ENCODE peak calls at places on chromosomes 16 and 17, in six cellular contexts. One of them, this sample, is unnamed.

GRCh38 chr17:10583834-10584233 is 34.4 kb upstream of the MYH2 start:
- DNase-seq in skeletal muscle cell: no peak
- DNase-seq in heart right ventricle: no peak
- DNase-seq in upper lobe of right lung: no peak
- DNase-seq in left ventricle myocardium inferior: no peak
- DNase-seq in CD8-positive, alpha-beta memory T cell: no peak
- DNase-seq in this sample: no peak

GRCh38 chr16:52456368-52456767 is 90.6 kb downstream of the TOX3 start:
- DNase-seq in skeletal muscle cell: no peak
- DNase-seq in heart right ventricle: no peak
- DNase-seq in upper lobe of right lung: no peak
- DNase-seq in left ventricle myocardium inferior: no peak
- DNase-seq in CD8-positive, alpha-beta memory T cell: no peak
- DNase-seq in this sample: no peak

GRCh38 chr17:15213381-15214087 is 51.6 kb downstream of the PMP22 start:
- DNase-seq in skeletal muscle cell: no peak
- DNase-seq in heart right ventricle: no peak
- DNase-seq in upper lobe of right lung: no peak
- DNase-seq in left ventricle myocardium inferior: no peak
- DNase-seq in CD8-positive, alpha-beta memory T cell: no peak
- DNase-seq in this sample: peak; percentile 30

GRCh38 chr16:66878067-66878466 is 2.2 kb upstream of the PDP2 start:
- DNase-seq in skeletal muscle cell: no peak
- DNase-seq in heart right ventricle: no peak
- DNase-seq in upper lobe of right lung: no peak
- DNase-seq in left ventricle myocardium inferior: no peak
- DNase-seq in CD8-positive, alpha-beta memory T cell: no peak
- DNase-seq in this sample: no peak

GRCh38 chr16:3158498-3159314 is 23.9 kb downstream of the ZNF213 start:
- DNase-seq in skeletal muscle cell: no peak
- DNase-seq in heart right ventricle: peak; percentile 88
- DNase-seq in upper lobe of right lung: peak; percentile 95
- DNase-seq in left ventricle myocardium inferior: peak; percentile 83
- DNase-seq in CD8-positive, alpha-beta memory T cell: peak; percentile 93
- DNase-seq in this sample: peak; percentile 79

GRCh38 chr17:13256545-13256944 is 238.7 kb upstream of the ELAC2 start:
- DNase-seq in skeletal muscle cell: no peak
- DNase-seq in heart right ventricle: no peak
- DNase-seq in upper lobe of right lung: no peak
- DNase-seq in left ventricle myocardium inferior: no peak
- DNase-seq in CD8-positive, alpha-beta memory T cell: no peak
- DNase-seq in this sample: no peak

GRCh38 chr16:3774819-3775218 is 57.5 kb upstream of the TRAP1 start:
- DNase-seq in skeletal muscle cell: no peak
- DNase-seq in heart right ventricle: no peak
- DNase-seq in upper lobe of right lung: no peak
- DNase-seq in left ventricle myocardium inferior: no peak
- DNase-seq in CD8-positive, alpha-beta memory T cell: no peak
- DNase-seq in this sample: no peak

GRCh38 chr17:51702963-51703362 is 442.6 kb downstream of the UTP18 start:
- DNase-seq in skeletal muscle cell: no peak
- DNase-seq in heart right ventricle: no peak
- DNase-seq in upper lobe of right lung: no peak
- DNase-seq in left ventricle myocardium inferior: no peak
- DNase-seq in CD8-positive, alpha-beta memory T cell: no peak
- DNase-seq in this sample: no peak

GRCh38 chr17:50495918-50496317 is 12.3 kb upstream of the MYCBPAP start:
- DNase-seq in skeletal muscle cell: no peak
- DNase-seq in heart right ventricle: no peak
- DNase-seq in upper lobe of right lung: no peak
- DNase-seq in left ventricle myocardium inferior: no peak
- DNase-seq in CD8-positive, alpha-beta memory T cell: no peak
- DNase-seq in this sample: peak; percentile 33

GRCh38 chr16:2835638-2836493 is 5.8 kb downstream of the ZG16B start:
- DNase-seq in skeletal muscle cell: peak; percentile 65
- DNase-seq in heart right ventricle: peak; percentile 19
- DNase-seq in upper lobe of right lung: peak; percentile 78
- DNase-seq in left ventricle myocardium inferior: no peak
- DNase-seq in CD8-positive, alpha-beta memory T cell: no peak
- DNase-seq in this sample: peak; percentile 96

GRCh38 chr17:64442550-64442971 is 6.4 kb upstream of the MILR1 start:
- DNase-seq in skeletal muscle cell: no peak
- DNase-seq in heart right ventricle: no peak
- DNase-seq in upper lobe of right lung: no peak
- DNase-seq in left ventricle myocardium inferior: no peak
- DNase-seq in CD8-positive, alpha-beta memory T cell: no peak
- DNase-seq in this sample: no peak

GRCh38 chr16:47079883-47080282 is 63.9 kb downstream of the NETO2 start:
- DNase-seq in skeletal muscle cell: no peak
- DNase-seq in heart right ventricle: no peak
- DNase-seq in upper lobe of right lung: no peak
- DNase-seq in left ventricle myocardium inferior: no peak
- DNase-seq in CD8-positive, alpha-beta memory T cell: no peak
- DNase-seq in this sample: no peak

GRCh38 chr16:54554581-54554980 is 268.0 kb upstream of the IRX3 start:
- DNase-seq in skeletal muscle cell: no peak
- DNase-seq in heart right ventricle: no peak
- DNase-seq in upper lobe of right lung: no peak
- DNase-seq in left ventricle myocardium inferior: no peak
- DNase-seq in CD8-positive, alpha-beta memory T cell: no peak
- DNase-seq in this sample: no peak

GRCh38 chr16:28298511-28298878 is 6.2 kb downstream of the SBK1 start:
- DNase-seq in skeletal muscle cell: no peak
- DNase-seq in heart right ventricle: no peak
- DNase-seq in upper lobe of right lung: no peak
- DNase-seq in left ventricle myocardium inferior: no peak
- DNase-seq in CD8-positive, alpha-beta memory T cell: no peak
- DNase-seq in this sample: no peak

GRCh38 chr17:60743812-60744211 is 66.2 kb downstream of the BCAS3 start:
- DNase-seq in skeletal muscle cell: no peak
- DNase-seq in heart right ventricle: no peak
- DNase-seq in upper lobe of right lung: no peak
- DNase-seq in left ventricle myocardium inferior: no peak
- DNase-seq in CD8-positive, alpha-beta memory T cell: no peak
- DNase-seq in this sample: peak; percentile 8

GRCh38 chr16:26335236-26335809 is 643.6 kb downstream of the HS3ST4 start:
- DNase-seq in skeletal muscle cell: no peak
- DNase-seq in heart right ventricle: no peak
- DNase-seq in upper lobe of right lung: no peak
- DNase-seq in left ventricle myocardium inferior: no peak
- DNase-seq in CD8-positive, alpha-beta memory T cell: no peak
- DNase-seq in this sample: no peak
- H3K4me3 ChIP-seq in skeletal muscle cell: no peak overlapping the region
- H3K4me3 ChIP-seq in heart right ventricle: no peak overlapping the region
- H3K4me3 ChIP-seq in upper lobe of right lung: no peak overlapping the region
- H3K4me3 ChIP-seq in left ventricle myocardium inferior: no peak overlapping the region
- H3K4me3 ChIP-seq in CD8-positive, alpha-beta memory T cell: no peak overlapping the region
- H3K4me3 ChIP-seq in this sample: no peak overlapping the region

DNA sequence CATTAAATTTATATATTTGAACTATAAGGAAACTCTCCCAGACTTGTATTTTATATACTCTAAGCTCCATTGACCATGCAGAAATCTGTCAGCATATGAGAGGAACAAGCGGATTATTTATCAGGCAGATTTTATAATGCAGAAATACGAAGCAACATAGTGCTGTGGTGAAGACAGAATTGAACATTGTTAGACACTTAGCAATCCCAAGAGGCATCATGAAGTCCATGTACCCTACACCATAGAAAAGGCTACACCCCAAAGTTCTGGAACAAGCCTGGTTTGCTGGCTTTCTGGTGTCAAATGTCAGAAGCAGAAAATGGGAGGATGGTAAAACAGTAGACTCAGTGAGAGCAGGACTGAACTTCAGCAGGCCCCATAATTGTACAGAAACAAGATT is 241.1 kb downstream of the PRKCA start:
- DNase-seq in skeletal muscle cell: no peak
- DNase-seq in heart right ventricle: no peak
- DNase-seq in upper lobe of right lung: no peak
- DNase-seq in left ventricle myocardium inferior: no peak
- DNase-seq in CD8-positive, alpha-beta memory T cell: no peak
- DNase-seq in this sample: no peak
- H3K4me3 ChIP-seq in skeletal muscle cell: no peak overlapping the region
- H3K4me3 ChIP-seq in heart right ventricle: no peak overlapping the region
- H3K4me3 ChIP-seq in upper lobe of right lung: no peak overlapping the region
- H3K4me3 ChIP-seq in left ventricle myocardium inferior: no peak overlapping the region
- H3K4me3 ChIP-seq in CD8-positive, alpha-beta memory T cell: no peak overlapping the region
- H3K4me3 ChIP-seq in this sample: no peak overlapping the region

DNA sequence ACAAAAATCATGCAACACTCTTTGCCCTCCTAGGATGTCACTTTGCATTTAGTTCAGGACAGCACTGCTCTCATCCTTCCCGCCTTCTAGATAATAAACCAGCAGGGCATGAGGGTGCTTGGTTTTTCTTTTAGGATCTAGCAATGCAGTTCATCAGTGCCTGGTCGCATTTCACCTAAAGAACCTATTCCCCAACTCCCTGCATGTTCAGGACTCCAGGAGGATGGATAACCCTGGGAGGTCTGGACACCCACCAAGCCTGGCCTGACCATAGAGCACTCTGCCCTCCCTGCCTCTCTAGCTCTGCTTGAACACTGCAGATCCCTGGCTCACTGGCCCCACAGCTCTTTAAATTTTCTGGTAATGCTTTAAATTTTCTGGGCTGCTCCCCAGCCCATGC is 2.6 kb downstream of the SLFN12 start:
- DNase-seq in skeletal muscle cell: no peak
- DNase-seq in heart right ventricle: no peak
- DNase-seq in upper lobe of right lung: no peak
- DNase-seq in left ventricle myocardium inferior: no peak
- DNase-seq in CD8-positive, alpha-beta memory T cell: no peak
- DNase-seq in this sample: no peak
- H3K4me3 ChIP-seq in skeletal muscle cell: no peak overlapping the region
- H3K4me3 ChIP-seq in heart right ventricle: no peak overlapping the region
- H3K4me3 ChIP-seq in upper lobe of right lung: no peak overlapping the region
- H3K4me3 ChIP-seq in left ventricle myocardium inferior: no peak overlapping the region
- H3K4me3 ChIP-seq in CD8-positive, alpha-beta memory T cell: no peak overlapping the region
- H3K4me3 ChIP-seq in this sample: no peak overlapping the region

GRCh38 chr17:337022-337420 is 15.6 kb downstream of the RPH3AL start:
- DNase-seq in skeletal muscle cell: no peak
- DNase-seq in heart right ventricle: no peak
- DNase-seq in upper lobe of right lung: no peak
- DNase-seq in left ventricle myocardium inferior: no peak
- DNase-seq in CD8-positive, alpha-beta memory T cell: no peak
- DNase-seq in this sample: no peak
- H3K4me3 ChIP-seq in skeletal muscle cell: no peak overlapping the region
- H3K4me3 ChIP-seq in heart right ventricle: no peak overlapping the region
- H3K4me3 ChIP-seq in upper lobe of right lung: no peak overlapping the region
- H3K4me3 ChIP-seq in left ventricle myocardium inferior: no peak overlapping the region
- H3K4me3 ChIP-seq in CD8-positive, alpha-beta memory T cell: no peak overlapping the region
- H3K4me3 ChIP-seq in this sample: no peak overlapping the region

DNA sequence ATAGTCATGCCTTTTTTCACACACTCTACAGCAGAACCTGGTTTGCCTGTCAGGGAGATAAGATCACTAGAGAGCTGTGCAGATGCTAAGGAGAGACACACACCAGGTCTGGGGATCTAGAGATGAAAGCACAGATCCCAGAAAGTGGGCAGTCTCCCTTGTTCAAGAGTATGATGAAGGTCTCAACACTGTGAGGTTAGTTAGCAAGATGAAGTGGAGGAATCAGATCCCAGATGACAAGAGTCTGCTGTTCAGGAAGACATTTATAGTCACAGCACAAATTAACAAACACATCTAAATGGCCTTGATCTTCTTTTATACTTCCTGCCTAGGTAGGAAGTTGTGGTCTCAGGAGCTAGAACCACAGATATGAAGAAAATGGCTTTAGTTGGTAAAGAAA is 23.4 kb upstream of the SKAP1 start:
- DNase-seq in skeletal muscle cell: no peak
- DNase-seq in heart right ventricle: no peak
- DNase-seq in upper lobe of right lung: no peak
- DNase-seq in left ventricle myocardium inferior: no peak
- DNase-seq in CD8-positive, alpha-beta memory T cell: no peak
- DNase-seq in this sample: no peak
- H3K4me3 ChIP-seq in skeletal muscle cell: no peak overlapping the region
- H3K4me3 ChIP-seq in heart right ventricle: no peak overlapping the region
- H3K4me3 ChIP-seq in upper lobe of right lung: no peak overlapping the region
- H3K4me3 ChIP-seq in left ventricle myocardium inferior: no peak overlapping the region
- H3K4me3 ChIP-seq in CD8-positive, alpha-beta memory T cell: peak overlapping the region; percentile 23
- H3K4me3 ChIP-seq in this sample: no peak overlapping the region

GRCh38 chr16:70682239-70683145 is 3.4 kb downstream of the MTSS2 start:
- DNase-seq in skeletal muscle cell: no peak
- DNase-seq in heart right ventricle: no peak
- DNase-seq in upper lobe of right lung: no peak
- DNase-seq in left ventricle myocardium inferior: peak; percentile 14
- DNase-seq in CD8-positive, alpha-beta memory T cell: no peak
- DNase-seq in this sample: no peak
- H3K4me3 ChIP-seq in skeletal muscle cell: peak overlapping the region; percentile 83
- H3K4me3 ChIP-seq in heart right ventricle: peak overlapping the region; percentile 17
- H3K4me3 ChIP-seq in upper lobe of right lung: peak overlapping the region; percentile 73
- H3K4me3 ChIP-seq in left ventricle myocardium inferior: peak overlapping the region; percentile 87
- H3K4me3 ChIP-seq in CD8-positive, alpha-beta memory T cell: no peak overlapping the region
- H3K4me3 ChIP-seq in this sample: no peak overlapping the region

GRCh38 chr16:83802559-83802958 is 5.2 kb upstream of the HSBP1 start:
- DNase-seq in skeletal muscle cell: no peak
- DNase-seq in heart right ventricle: no peak
- DNase-seq in upper lobe of right lung: no peak
- DNase-seq in left ventricle myocardium inferior: no peak
- DNase-seq in CD8-positive, alpha-beta memory T cell: no peak
- DNase-seq in this sample: no peak
- H3K4me3 ChIP-seq in skeletal muscle cell: peak overlapping the region; percentile 2
- H3K4me3 ChIP-seq in heart right ventricle: peak overlapping the region; percentile 39
- H3K4me3 ChIP-seq in upper lobe of right lung: peak overlapping the region; percentile 9
- H3K4me3 ChIP-seq in left ventricle myocardium inferior: peak overlapping the region; percentile 54
- H3K4me3 ChIP-seq in CD8-positive, alpha-beta memory T cell: no peak overlapping the region
- H3K4me3 ChIP-seq in this sample: no peak overlapping the region

GRCh38 chr17:44540246-44541084 is 16.8 kb upstream of the FZD2 start:
- DNase-seq in skeletal muscle cell: no peak
- DNase-seq in heart right ventricle: no peak
- DNase-seq in upper lobe of right lung: no peak
- DNase-seq in left ventricle myocardium inferior: no peak
- DNase-seq in CD8-positive, alpha-beta memory T cell: no peak
- DNase-seq in this sample: no peak
- H3K4me3 ChIP-seq in skeletal muscle cell: no peak overlapping the region
- H3K4me3 ChIP-seq in heart right ventricle: no peak overlapping the region
- H3K4me3 ChIP-seq in upper lobe of right lung: no peak overlapping the region
- H3K4me3 ChIP-seq in left ventricle myocardium inferior: no peak overlapping the region
- H3K4me3 ChIP-seq in CD8-positive, alpha-beta memory T cell: no peak overlapping the region
- H3K4me3 ChIP-seq in this sample: no peak overlapping the region

DNA sequence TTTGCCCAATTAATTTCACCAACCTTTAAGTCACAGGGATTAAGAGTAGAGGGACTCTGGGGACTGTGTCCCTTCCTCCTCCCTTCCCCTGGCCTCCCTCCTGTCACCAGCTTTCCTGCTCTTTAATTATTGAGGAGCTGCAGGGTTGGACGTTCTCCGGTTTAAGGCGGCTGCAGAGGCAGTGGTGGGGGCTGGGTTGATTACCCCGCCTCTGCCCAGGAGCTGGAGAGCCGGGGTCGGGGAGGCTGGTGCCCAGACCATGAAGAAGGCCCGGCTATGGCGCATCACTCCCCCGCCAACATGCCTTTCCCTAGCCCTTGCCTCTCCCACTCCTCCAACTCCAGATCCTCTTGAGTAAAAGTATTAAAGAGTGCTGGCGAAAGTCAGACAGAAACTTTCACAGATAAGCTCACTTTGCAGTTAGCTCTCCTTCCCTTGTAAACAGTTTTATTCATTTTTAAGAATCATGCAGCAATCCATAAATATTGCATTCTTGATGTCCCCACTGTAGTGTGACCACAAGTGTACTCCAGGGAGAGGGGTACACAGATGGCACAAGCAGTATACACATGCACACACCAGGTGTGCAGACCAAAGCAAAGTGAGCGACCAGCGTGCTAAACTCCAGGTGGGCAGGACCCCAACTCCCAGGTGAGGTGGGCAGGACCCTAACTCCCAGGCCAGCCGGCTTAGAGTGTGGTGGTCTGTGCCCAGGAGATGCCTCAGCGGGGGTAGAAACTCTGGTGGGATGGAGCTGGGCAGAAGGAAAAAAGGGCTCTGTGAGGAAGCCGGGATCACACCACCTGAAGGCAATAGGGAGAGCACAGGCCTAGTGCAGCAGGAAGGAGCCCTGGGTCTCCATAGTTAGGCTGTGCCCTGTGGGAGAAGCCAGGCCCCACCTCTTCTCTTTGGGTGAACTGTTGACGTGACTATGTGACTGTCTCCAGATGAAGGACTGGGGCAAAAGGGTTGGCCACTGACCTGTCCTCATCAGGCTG is 1.3 kb upstream of the FOXJ1 start:
- DNase-seq in skeletal muscle cell: no peak
- DNase-seq in heart right ventricle: no peak
- DNase-seq in upper lobe of right lung: peak; percentile 46
- DNase-seq in left ventricle myocardium inferior: no peak
- DNase-seq in CD8-positive, alpha-beta memory T cell: no peak
- DNase-seq in this sample: no peak
- H3K4me3 ChIP-seq in skeletal muscle cell: no peak overlapping the region
- H3K4me3 ChIP-seq in heart right ventricle: no peak overlapping the region
- H3K4me3 ChIP-seq in upper lobe of right lung: no peak overlapping the region
- H3K4me3 ChIP-seq in left ventricle myocardium inferior: peak overlapping the region; percentile 67
- H3K4me3 ChIP-seq in CD8-positive, alpha-beta memory T cell: no peak overlapping the region
- H3K4me3 ChIP-seq in this sample: no peak overlapping the region

This sample was measured in fibroblast of the aortic adventitia.